ENCODE peak calls at places on chromosomes 7 and 10, in four cellular contexts. I is NCI-H1417, L is esophagus squamous epithelium, P is Caki2. G is an unnamed sample.

GRCh38 chr7:154927624-154928125 is 75.2 kb downstream of the PAXIP1 start:
- DNase-seq in I (peak), L (peak), P (peak), G (peak)

GRCh38 chr10:3473271-3473670 is 300.7 kb upstream of the PITRM1 start:
- DNase-seq in I (no peak), L (no peak), P (no peak), G (no peak)

GRCh38 chr7:55189447-55189760 is 170.6 kb downstream of the EGFR start:
- DNase-seq in I (no peak), L (no peak), P (no peak), G (no peak)

GRCh38 chr10:60967854-60968484 is 24.0 kb upstream of the RHOBTB1 start:
- DNase-seq in I (no peak), L (no peak), P (no peak), G (no peak)

GRCh38 chr10:110425684-110426293 is 71.9 kb upstream of the DUSP5 start:
- DNase-seq in I (no peak), L (no peak), P (no peak), G (peak)

GRCh38 chr7:129273936-129274335 is 49.1 kb downstream of the AHCYL2 start:
- DNase-seq in I (no peak), L (no peak), P (no peak), G (no peak)

GRCh38 chr7:55887786-55888185 is 530 bp downstream of the ZNF713 start:
- DNase-seq in I (peak), L (no peak), P (no peak), G (no peak)

GRCh38 chr7:49644402-49645166 is 128.9 kb upstream of the VWC2 start:
- DNase-seq in I (no peak), L (no peak), P (no peak), G (no peak)

GRCh38 chr10:123804716-123805115 is 86.9 kb downstream of the CPXM2 start:
- DNase-seq in I (no peak), L (no peak), P (no peak), G (peak)

GRCh38 chr7:99030145-99030856 is 113.6 kb downstream of the SMURF1 start:
- DNase-seq in I (no peak), L (no peak), P (no peak), G (no peak)

GRCh38 chr10:27439101-27439500 is 65.0 kb upstream of the RAB18 start:
- DNase-seq in I (no peak), L (no peak), P (no peak), G (no peak)

GRCh38 chr10:79103585-79103984 is 34.8 kb downstream of the ZMIZ1 start:
- DNase-seq in I (no peak), L (no peak), P (no peak), G (no peak)

GRCh38 chr7:41328544-41328943 is 374.3 kb downstream of the INHBA start:
- DNase-seq in I (no peak), L (no peak), P (no peak), G (peak)

GRCh38 chr10:23174075-23174973 is 17.8 kb upstream of the PTF1A start:
- DNase-seq in I (peak), L (no peak), P (no peak), G (no peak)

GRCh38 chr7:659306-659847 is 67.1 kb upstream of the DNAAF5 start:
- DNase-seq in I (no peak), L (no peak), P (no peak), G (no peak)

GRCh38 chr7:1873421-1873820 is 203.3 kb downstream of the ELFN1 start:
- DNase-seq in I (no peak), L (no peak), P (no peak), G (no peak)

GRCh38 chr10:75959209-75959608 is 527.8 kb downstream of the LRMDA start:
- DNase-seq in I (no peak), L (no peak), P (peak), G (peak)

GRCh38 chr7:22814261-22815208 is 8.1 kb downstream of the TOMM7 start:
- DNase-seq in I (no peak), L (no peak), P (peak), G (peak)

GRCh38 chr7:6306471-6306870 is 34.0 kb upstream of the CYTH3 start:
- DNase-seq in I (no peak), L (no peak), P (peak), G (peak)

GRCh38 chr7:76261935-76262334 is 40.5 kb upstream of the HSPB1 start:
- DNase-seq in I (no peak), L (no peak), P (no peak), G (no peak)

GRCh38 chr10:106467506-106467905 is 697.0 kb downstream of the SORCS1 start:
- DNase-seq in I (no peak), L (no peak), P (no peak), G (peak)

G was measured in EH.